ENCODE peak calls at places on chromosomes 7 and 10, in four cellular contexts. T, O, E and L are unnamed samples.
A peak's percentile ranks its signal among the peaks of the same experiment; 100 is the strongest.

GRCh38 chr10:106474891-106475290 is 689.6 kb downstream of the SORCS1 start:
- DNase-seq in E (no peak), O (no peak), T (no peak), L (no peak)

GRCh38 chr7:127983804-127984332 is 47.4 kb downstream of the LRRC4 start:
- DNase-seq in O (no peak), E (no peak), T (no peak), L (no peak)

GRCh38 chr7:45055594-45056219 is 33.1 kb downstream of the NACAD start:
- DNase-seq in T (no peak), O (no peak), E (no peak), L (no peak)

GRCh38 chr10:49610735-49611165 is 640 bp downstream of the SLC18A3 start:
- DNase-seq in O (no peak), T (no peak), E (no peak), L (no peak)

GRCh38 chr7:43956022-43956421 is 29.8 kb downstream of the UBE2D4 start:
- DNase-seq in E (no peak), T (no peak), O (no peak), L (no peak)

GRCh38 chr7:113118074-113118959 is at the start of gene SMIM30:
- DNase-seq in O (peak; percentile 92), T (peak; percentile 91), E (peak; percentile 75), L (peak; percentile 64)

GRCh38 chr10:42980553-42981357 is 96.1 kb upstream of the RET start:
- DNase-seq in T (no peak), E (no peak), O (no peak), L (no peak)

GRCh38 chr10:54484186-54484585 is 316.8 kb downstream of the PCDH15 start:
- DNase-seq in T (no peak), E (no peak), O (no peak), L (no peak)

GRCh38 chr10:72045586-72045985 is 42.8 kb downstream of the SPOCK2 start:
- DNase-seq in T (no peak), O (no peak), E (no peak), L (no peak)

GRCh38 chr7:1809070-1809469 is 139.0 kb downstream of the ELFN1 start:
- DNase-seq in T (no peak), O (no peak), E (no peak), L (no peak)

GRCh38 chr10:115826391-115826790 is 446.6 kb downstream of the GFRA1 start:
- DNase-seq in T (no peak), E (no peak), O (no peak), L (no peak)

GRCh38 chr10:72981882-72982529 is 27.4 kb upstream of the PLA2G12B start:
- DNase-seq in E (no peak), T (no peak), O (no peak), L (no peak)

GRCh38 chr7:32803742-32804141 is 87.8 kb downstream of the KBTBD2 start:
- DNase-seq in O (no peak), E (no peak), T (no peak), L (no peak)

GRCh38 chr7:121395494-121395960 is 581 bp downstream of the FAM3C start:
- DNase-seq in E (peak; percentile 25), T (peak; percentile 37), O (no peak), L (no peak)

GRCh38 chr7:42858570-42858969 is 53.3 kb downstream of the C7orf25 start:
- DNase-seq in T (no peak), E (no peak), O (no peak), L (no peak)

GRCh38 chr10:119657725-119658124 is 6.5 kb downstream of the BAG3 start:
- DNase-seq in O (no peak), T (no peak), E (no peak), L (no peak)

GRCh38 chr7:157394246-157395191 is 57.7 kb downstream of the DNAJB6 start:
- DNase-seq in T (no peak), E (no peak), O (no peak), L (peak; percentile 7)

GRCh38 chr7:129188372-129188891 is at the start of gene SMO:
- DNase-seq in T (peak; percentile 53), O (peak; percentile 72), E (peak; percentile 53), L (no peak)

GRCh38 chr7:120404042-120404441 is 131.1 kb downstream of the KCND2 start:
- DNase-seq in O (no peak), T (no peak), E (no peak), L (no peak)

GRCh38 chr7:137025469-137026175 is 157.2 kb downstream of the CHRM2 start:
- DNase-seq in E (no peak), T (no peak), O (no peak), L (peak; percentile 78)

GRCh38 chr10:80408198-80409085 is at the start of gene PRXL2A:
- DNase-seq in T (peak; percentile 84), E (peak; percentile 92), O (peak; percentile 96), L (no peak)

GRCh38 chr10:11331706-11332105 is 279.7 kb downstream of the USP6NL start:
- DNase-seq in O (no peak), E (no peak), T (no peak), L (no peak)

GRCh38 chr10:58517481-58518355 is 5.0 kb downstream of the BICC1 start:
- DNase-seq in E (no peak), O (no peak), T (no peak), L (no peak)

GRCh38 chr7:87878208-87878735 is 2.0 kb downstream of the DBF4 start:
- DNase-seq in E (no peak), T (no peak), O (no peak), L (no peak)

GRCh38 chr10:87734987-87735827 is 75.5 kb downstream of the PAPSS2 start:
- DNase-seq in E (peak; percentile 50), O (peak; percentile 66), T (peak; percentile 18), L (peak; percentile 3)

GRCh38 chr7:106678795-106679152 is 17.8 kb upstream of the CCDC71L start:
- DNase-seq in T (no peak), O (no peak), E (no peak), L (no peak)

GRCh38 chr10:3136763-3137611 is 35.6 kb downstream of the PITRM1 start:
- DNase-seq in O (no peak), E (no peak), T (no peak), L (peak; percentile 26)

GRCh38 chr10:118504044-118504944 is 91.2 kb downstream of the PRLHR start:
- DNase-seq in T (no peak), O (no peak), E (peak; percentile 65), L (no peak)

GRCh38 chr7:22668971-22669401 is 58.0 kb upstream of the IL6 start:
- DNase-seq in T (no peak), O (no peak), E (no peak), L (no peak)

GRCh38 chr7:84482476-84482875 is 287.9 kb upstream of the SEMA3A start:
- DNase-seq in E (no peak), T (no peak), O (no peak), L (no peak)

GRCh38 chr7:130435455-130435854 is 5.4 kb downstream of the CEP41 start:
- DNase-seq in O (no peak), T (no peak), E (no peak), L (no peak)

GRCh38 chr7:26910221-26910620 is 45.8 kb upstream of the SKAP2 start:
- DNase-seq in O (no peak), T (no peak), E (no peak), L (no peak)

GRCh38 chr7:141071260-141071854 is 2.5 kb upstream of the TMEM178B start:
- DNase-seq in E (peak; percentile 23), T (peak; percentile 47), O (peak; percentile 81), L (no peak)

DNA sequence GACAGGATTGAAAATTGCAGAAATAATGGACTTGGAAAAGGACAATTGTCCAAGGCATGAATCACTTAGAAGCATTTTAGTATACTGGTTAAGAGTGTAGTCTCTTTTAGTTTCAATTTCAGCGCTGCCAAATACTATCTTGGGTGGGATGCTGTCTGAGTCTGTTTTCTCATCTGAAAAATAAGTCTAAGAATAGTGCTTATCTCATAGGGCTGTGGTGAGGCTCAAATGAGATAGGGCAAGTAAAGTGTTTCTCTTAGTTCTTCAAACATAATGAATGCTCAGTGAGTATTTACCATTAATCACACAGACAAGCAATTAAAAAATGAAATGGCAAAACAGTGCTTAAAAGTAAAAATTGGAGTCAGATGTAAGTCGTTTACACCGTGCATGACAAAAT is 45.9 kb upstream of the C1GALT1 start:
- DNase-seq in E (no peak), T (no peak), O (no peak), L (no peak)
- H3K4me3 ChIP-seq in E (no peak overlapping the region), T (no peak overlapping the region), O (no peak overlapping the region), L (no peak overlapping the region)

GRCh38 chr7:78438433-78438832 is 639.9 kb downstream of the PHTF2 start:
- DNase-seq in E (no peak), T (no peak), O (no peak), L (no peak)

GRCh38 chr7:78441737-78442136 is 643.2 kb downstream of the PHTF2 start:
- DNase-seq in O (no peak), E (no peak), T (no peak), L (no peak)

GRCh38 chr7:78448915-78449314 is 650.3 kb downstream of the PHTF2 start:
- DNase-seq in O (no peak), T (no peak), E (no peak), L (no peak)

GRCh38 chr7:78444267-78444666 is 645.7 kb downstream of the PHTF2 start:
- DNase-seq in O (no peak), E (no peak), T (no peak), L (no peak)

GRCh38 chr7:78443811-78444210 is 645.2 kb downstream of the PHTF2 start:
- DNase-seq in O (no peak), E (no peak), T (no peak), L (no peak)
- TF ChIP-seq CTCF in O (no peak), E (no peak), T (no peak), L (no peak)

GRCh38 chr7:36796850-36797618 is 72.7 kb upstream of the AOAH start:
- DNase-seq in O (no peak), T (no peak), E (no peak), L (no peak)
- H3K27ac ChIP-seq in O (no peak overlapping the region), T (peak overlapping the region; percentile 45), E (no peak overlapping the region), L (no peak overlapping the region)

GRCh38 chr7:41163991-41164390 is 538.9 kb downstream of the INHBA start:
- DNase-seq in T (no peak), O (no peak), E (no peak), L (no peak)
- H3K4me3 ChIP-seq in T (no peak overlapping the region), O (no peak overlapping the region), E (no peak overlapping the region), L (no peak overlapping the region)

GRCh38 chr10:239109-239508 is 103.9 kb downstream of the ZMYND11 start:
- DNase-seq in O (no peak), T (no peak), E (no peak), L (no peak)
- TF ChIP-seq CTCF in O (no peak), T (no peak), E (peak; percentile 21), L (no peak)

DNA sequence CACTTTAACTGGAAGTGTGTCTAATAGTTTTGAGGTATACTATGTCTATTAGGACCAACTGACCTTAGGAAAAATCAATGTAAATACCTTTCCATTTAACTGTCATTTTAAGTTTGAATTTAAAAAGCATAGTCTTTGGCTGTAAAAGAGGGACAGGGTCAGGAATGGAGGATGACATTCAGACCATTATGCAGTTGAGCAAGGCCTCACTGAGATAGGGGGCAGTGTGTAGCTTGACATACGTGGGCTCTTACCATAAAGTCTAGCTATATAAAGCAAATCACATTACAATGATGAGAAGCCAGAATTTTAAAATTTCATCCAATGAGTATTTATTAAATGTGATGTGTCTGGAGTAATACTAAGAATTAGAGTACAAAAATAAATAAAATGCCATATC is 17.9 kb downstream of the PALS2 start:
- DNase-seq in T (no peak), E (no peak), O (no peak), L (no peak)
- H3K27ac ChIP-seq in T (no peak overlapping the region), E (no peak overlapping the region), O (no peak overlapping the region), L (no peak overlapping the region)